ENCODE peak calls at places on chromosomes 12 and 14, in four cellular contexts. W, A, D and X are unnamed samples.

GRCh38 chr12:64672925-64673409 is 62.7 kb downstream of the RASSF3 start:
- DNase-seq in W (no peak), A (peak), D (peak), X (no peak)

GRCh38 chr12:118103601-118104382 is at the start of gene VSIG10:
- DNase-seq in W (peak), A (peak), D (peak), X (peak)

GRCh38 chr12:80598004-80598606 is 109.3 kb upstream of the MYF6 start:
- DNase-seq in W (peak), A (peak), D (no peak), X (no peak)

GRCh38 chr12:2691001-2691339 is 103.8 kb upstream of the FKBP4 start:
- DNase-seq in W (peak), A (no peak), D (peak), X (peak)

GRCh38 chr14:98112211-98112780 is 1159.7 kb downstream of the BCL11B start:
- DNase-seq in W (no peak), A (no peak), D (no peak), X (peak)

GRCh38 chr12:98544741-98545140 is 29.4 kb downstream of the TMPO start:
- DNase-seq in W (no peak), A (no peak), D (no peak), X (no peak)

GRCh38 chr14:92348154-92348553 is 25.2 kb downstream of the SLC24A4 start:
- DNase-seq in W (no peak), A (no peak), D (peak), X (no peak)

GRCh38 chr12:51976376-51977160 is 25.1 kb downstream of the ACVR1B start:
- DNase-seq in W (no peak), A (no peak), D (no peak), X (no peak)

GRCh38 chr14:86915416-86915815 is 1077.6 kb downstream of the GALC start:
- DNase-seq in W (no peak), A (no peak), D (no peak), X (no peak)

GRCh38 chr14:32940711-32941667 is 2.3 kb downstream of the NPAS3 start:
- DNase-seq in W (no peak), A (no peak), D (no peak), X (no peak)

GRCh38 chr14:32939254-32940065 is 781 bp downstream of the NPAS3 start:
- DNase-seq in W (peak), A (no peak), D (peak), X (peak)

GRCh38 chr14:32938719-32939253 is at the start of gene NPAS3:
- DNase-seq in W (peak), A (no peak), D (no peak), X (peak)

GRCh38 chr14:32941668-32942065 is 3.0 kb downstream of the NPAS3 start:
- DNase-seq in W (no peak), A (no peak), D (no peak), X (no peak)

DNA sequence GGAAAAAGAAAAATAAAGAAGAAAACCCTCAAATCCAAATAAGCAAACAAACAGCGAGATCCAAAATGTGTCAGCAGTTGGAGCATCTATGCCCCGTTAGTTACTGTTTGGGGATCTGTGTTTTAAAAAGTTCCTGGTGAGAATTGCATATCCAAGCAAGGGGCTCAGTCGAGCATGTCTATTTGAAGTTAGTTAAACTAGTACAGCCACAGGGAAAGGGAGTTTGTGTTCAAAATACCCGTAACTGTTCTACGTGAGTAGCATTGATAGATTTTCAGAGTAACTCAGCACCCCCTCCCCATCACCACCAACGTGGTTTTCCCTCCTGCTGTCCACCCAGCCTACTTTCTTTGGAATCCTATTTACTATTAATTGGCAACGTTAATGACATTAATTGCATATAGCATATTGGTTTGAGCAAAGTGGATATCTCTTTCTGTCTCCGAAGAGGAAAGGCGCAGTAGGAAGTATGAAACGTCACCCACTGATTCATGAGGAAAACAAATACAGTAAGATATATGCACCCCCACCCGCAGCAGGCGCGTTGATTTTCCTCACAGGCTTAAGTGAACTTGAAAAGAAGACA is 1.5 kb downstream of the NPAS3 start:
- DNase-seq in W (no peak), A (no peak), D (no peak), X (no peak)
- H3K4me3 ChIP-seq in W (peak), A (no peak), D (peak), X (peak)

GRCh38 chr12:23669691-23670090 is 279.8 kb downstream of the SOX5 start:
- DNase-seq in W (no peak), A (no peak), D (no peak), X (no peak)
- TF ChIP-seq CTCF in W (no peak), A (no peak), D (no peak), X (no peak)

GRCh38 chr12:55737581-55738112 is 5.3 kb upstream of the GDF11 start:
- DNase-seq in W (no peak), A (peak), D (no peak), X (no peak)

GRCh38 chr12:55738113-55739024 is 4.6 kb upstream of the GDF11 start:
- DNase-seq in W (peak), A (peak), D (peak), X (peak)

GRCh38 chr12:55739025-55739378 is 3.9 kb upstream of the GDF11 start:
- DNase-seq in W (no peak), A (no peak), D (no peak), X (no peak)

GRCh38 chr12:55736076-55736475 is 6.8 kb upstream of the GDF11 start:
- DNase-seq in W (no peak), A (no peak), D (no peak), X (no peak)

GRCh38 chr12:55736780-55737580 is 5.9 kb upstream of the GDF11 start:
- DNase-seq in W (peak), A (peak), D (peak), X (peak)
- H3K4me3 ChIP-seq in W (peak), A (peak), D (no peak), X (no peak)

GRCh38 chr14:77615231-77616132 is 955 bp downstream of the SPTLC2 start:
- DNase-seq in W (no peak), A (peak), D (peak), X (no peak)

GRCh38 chr14:77613207-77613606 is 3.2 kb downstream of the SPTLC2 start:
- DNase-seq in W (no peak), A (no peak), D (no peak), X (no peak)

GRCh38 chr14:77618381-77618780 is 1.9 kb upstream of the SPTLC2 start:
- DNase-seq in W (no peak), A (no peak), D (no peak), X (no peak)

GRCh38 chr14:77616133-77616453 is 344 bp downstream of the SPTLC2 start:
- DNase-seq in W (no peak), A (no peak), D (no peak), X (no peak)

DNA sequence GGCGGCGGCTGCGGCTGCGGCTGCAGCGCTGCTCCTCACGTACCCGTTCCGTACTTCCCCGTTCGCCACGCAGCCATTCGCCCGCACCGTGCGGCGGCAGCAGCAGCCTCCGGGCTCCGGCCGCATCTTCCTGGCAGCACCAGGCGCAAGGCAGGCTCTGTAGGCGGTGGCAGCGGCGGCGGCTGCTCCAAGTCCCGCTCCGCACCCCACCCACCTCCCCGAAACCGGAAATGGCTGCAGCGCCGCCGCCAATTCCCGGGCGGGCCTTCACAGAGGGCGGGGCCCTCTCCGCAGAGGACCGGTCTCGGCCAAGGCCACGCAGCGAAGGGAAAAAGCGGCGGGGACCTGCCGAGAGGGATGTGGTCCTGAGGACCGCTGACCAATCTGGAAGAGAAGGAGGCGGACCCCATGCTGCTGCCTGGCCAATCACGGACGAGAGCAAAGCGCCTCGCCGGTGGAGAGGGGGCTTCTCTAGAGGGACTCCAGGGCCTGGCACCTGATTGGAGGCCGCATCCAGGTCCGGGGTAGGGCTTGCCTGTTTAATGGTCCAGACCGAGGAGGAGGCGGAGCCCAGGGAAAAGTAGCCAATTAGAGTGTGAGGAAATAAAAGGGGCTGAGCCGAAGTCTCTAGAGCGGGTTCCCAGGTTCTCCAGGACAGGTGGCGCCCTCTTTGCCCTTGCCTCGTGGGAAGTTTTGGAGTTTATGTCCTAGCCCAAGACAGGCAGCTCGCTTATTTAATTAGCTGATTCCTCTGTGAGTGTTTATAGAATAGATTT is at the start of gene SPTLC2:
- DNase-seq in W (peak), A (peak), D (peak), X (peak)
- TF ChIP-seq CTCF in W (peak), A (peak), D (no peak), X (peak)

DNA sequence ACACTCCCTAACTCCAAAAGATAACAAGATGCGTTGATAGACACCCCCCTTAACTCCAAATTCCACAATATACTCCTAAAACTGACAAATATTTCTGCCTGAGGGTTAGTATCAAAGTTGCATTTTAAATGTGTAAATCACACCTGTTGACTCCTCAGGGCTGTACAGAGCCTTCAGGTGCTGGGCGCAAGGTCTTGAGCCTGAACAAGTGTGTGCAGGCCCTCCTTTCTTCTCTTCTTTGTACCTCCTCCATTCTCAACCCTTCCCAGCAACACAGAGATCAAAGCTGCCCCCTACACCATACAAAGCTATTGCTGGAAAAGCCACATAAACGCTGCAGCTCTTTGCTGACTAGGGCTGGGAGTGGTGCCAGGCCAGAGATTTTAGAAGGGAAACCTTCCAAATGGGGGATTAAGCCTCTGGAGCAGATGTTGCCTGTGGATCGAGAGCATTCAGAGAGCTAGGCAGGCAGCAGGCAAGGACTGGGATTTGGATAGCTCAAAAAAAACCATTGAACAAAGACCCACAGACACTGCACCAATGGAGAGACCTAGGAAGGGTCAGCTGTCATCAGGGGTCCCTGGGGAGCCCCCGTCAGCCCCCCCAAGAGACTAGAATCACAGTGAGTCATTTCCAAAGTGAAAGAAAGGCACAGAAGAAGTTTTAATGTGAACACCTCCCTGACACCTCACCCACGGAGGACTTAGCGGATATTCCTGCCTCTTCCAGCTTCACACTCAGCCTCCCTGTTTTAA is 18.3 kb upstream of the SUSD6 start:
- DNase-seq in W (no peak), A (no peak), D (no peak), X (peak)
- H3K4me3 ChIP-seq in W (no peak), A (no peak), D (no peak), X (no peak)

DNA sequence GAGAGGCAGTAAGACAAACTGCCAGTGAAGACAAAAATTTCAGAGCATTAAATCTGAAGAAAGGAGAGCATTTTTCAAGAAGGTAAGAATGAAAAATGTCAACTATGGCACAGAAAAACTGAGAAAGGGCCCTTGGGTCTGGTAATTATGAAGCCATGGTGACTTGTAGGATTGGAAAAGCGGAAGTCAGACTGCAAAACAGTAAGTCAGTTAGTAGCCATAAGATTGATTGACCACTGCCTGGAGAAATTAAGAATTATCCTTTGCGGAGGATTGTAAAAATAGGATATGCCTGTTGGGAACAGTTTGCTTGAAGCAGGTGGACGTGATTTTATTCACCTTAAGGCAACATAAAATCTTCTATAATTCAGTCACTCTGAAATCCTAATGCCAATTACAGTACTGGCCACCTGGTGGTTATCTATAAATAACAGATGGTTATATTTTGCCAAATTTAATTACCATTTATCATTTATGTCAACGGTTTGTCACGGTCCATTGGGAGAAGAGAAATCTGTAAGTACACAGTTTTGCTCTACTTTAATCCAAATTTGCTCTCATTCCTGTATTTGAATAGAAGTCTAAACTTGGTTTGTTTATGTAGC is 127.1 kb upstream of the CNTN1 start:
- DNase-seq in W (no peak), A (peak), D (no peak), X (no peak)
- TF ChIP-seq CTCF in W (peak), A (no peak), D (no peak), X (no peak)